ENCODE peak calls at places on chromosome 21, in six cellular contexts. G is mesenchymal stem cell, Z is trophoblast cell, V is IMR-90, T is neuronal stem cell, C is H1. A is an unnamed sample.

GRCh38 chr21:26587621-26588260 is 14.7 kb upstream of the CYYR1 start:
- DNase-seq in G (peak; percentile 43), Z (no peak), V (peak; percentile 44), T (no peak), C (no peak), A (no peak)

GRCh38 chr21:26835714-26836265 is 9.4 kb downstream of the ADAMTS1 start:
- DNase-seq in G (no peak), Z (no peak), V (no peak), T (no peak), C (no peak), A (no peak)

GRCh38 chr21:17828223-17828622 is 9.1 kb upstream of the C21orf91 start:
- DNase-seq in G (peak; percentile 66), Z (no peak), V (peak; percentile 75), T (no peak), C (no peak), A (no peak)

GRCh38 chr21:35475006-35475405 is 425.9 kb upstream of the RUNX1 start:
- DNase-seq in G (peak; percentile 56), Z (no peak), V (peak; percentile 51), T (no peak), C (no peak), A (no peak)

GRCh38 chr21:43721939-43722338 is 3.0 kb downstream of the PDXK start:
- DNase-seq in G (no peak), Z (no peak), V (no peak), T (no peak), C (no peak), A (no peak)

GRCh38 chr21:39712976-39713375 is 32.0 kb upstream of the IGSF5 start:
- DNase-seq in G (no peak), Z (no peak), V (no peak), T (no peak), C (no peak), A (peak; percentile 64)

GRCh38 chr21:17726047-17726446 is 93.1 kb downstream of the C21orf91 start:
- DNase-seq in G (peak; percentile 12), Z (peak; percentile 7), V (peak; percentile 7), T (no peak), C (no peak), A (peak; percentile 46)

GRCh38 chr21:27062441-27062840 is 95.6 kb upstream of the ADAMTS5 start:
- DNase-seq in G (no peak), Z (no peak), V (no peak), T (no peak), C (no peak), A (no peak)

GRCh38 chr21:38838598-38839369 is 33.1 kb downstream of the ETS2 start:
- DNase-seq in G (no peak), Z (no peak), V (no peak), T (no peak), C (no peak), A (no peak)

GRCh38 chr21:38712076-38712475 is 93.7 kb upstream of the ETS2 start:
- DNase-seq in G (peak; percentile 43), Z (no peak), V (peak; percentile 27), T (no peak), C (no peak), A (peak; percentile 88)

GRCh38 chr21:43767980-43768867 is 7.9 kb downstream of the CSTB start:
- DNase-seq in G (peak; percentile 81), Z (peak; percentile 96), V (peak; percentile 75), T (no peak), C (peak; percentile 56), A (peak; percentile 69)

GRCh38 chr21:39313042-39313456 is 383 bp downstream of the BRWD1 start:
- DNase-seq in G (peak; percentile 7), Z (no peak), V (no peak), T (peak; percentile 26), C (no peak), A (no peak)

GRCh38 chr21:17688912-17689874 is 76.5 kb upstream of the BTG3 start:
- DNase-seq in G (peak; percentile 41), Z (peak; percentile 81), V (peak; percentile 12), T (no peak), C (peak; percentile 57), A (peak; percentile 67)

GRCh38 chr21:46028547-46029200 is 47.1 kb downstream of the COL6A1 start:
- DNase-seq in G (peak; percentile 79), Z (no peak), V (peak; percentile 84), T (no peak), C (no peak), A (no peak)

GRCh38 chr21:45973475-45974072 is 8.0 kb upstream of the COL6A1 start:
- DNase-seq in G (peak; percentile 94), Z (peak; percentile 40), V (peak; percentile 87), T (no peak), C (peak; percentile 72), A (peak; percentile 89)

GRCh38 chr21:10418649-10419048 is 102.7 kb upstream of the TPTE start:
- DNase-seq in G (no peak), Z (no peak), V (no peak), T (no peak), C (no peak), A (no peak)

GRCh38 chr21:25428537-25428936 is 178.7 kb downstream of the MRPL39 start:
- DNase-seq in G (no peak), Z (no peak), V (peak; percentile 5), T (no peak), C (no peak), A (no peak)

GRCh38 chr21:41189147-41189538 is 21.2 kb downstream of the BACE2 start:
- DNase-seq in G (no peak), Z (no peak), V (no peak), T (no peak), C (no peak), A (no peak)

GRCh38 chr21:39686636-39687035 is 58.3 kb upstream of the IGSF5 start:
- DNase-seq in G (no peak), Z (no peak), V (no peak), T (no peak), C (no peak), A (no peak)

DNA sequence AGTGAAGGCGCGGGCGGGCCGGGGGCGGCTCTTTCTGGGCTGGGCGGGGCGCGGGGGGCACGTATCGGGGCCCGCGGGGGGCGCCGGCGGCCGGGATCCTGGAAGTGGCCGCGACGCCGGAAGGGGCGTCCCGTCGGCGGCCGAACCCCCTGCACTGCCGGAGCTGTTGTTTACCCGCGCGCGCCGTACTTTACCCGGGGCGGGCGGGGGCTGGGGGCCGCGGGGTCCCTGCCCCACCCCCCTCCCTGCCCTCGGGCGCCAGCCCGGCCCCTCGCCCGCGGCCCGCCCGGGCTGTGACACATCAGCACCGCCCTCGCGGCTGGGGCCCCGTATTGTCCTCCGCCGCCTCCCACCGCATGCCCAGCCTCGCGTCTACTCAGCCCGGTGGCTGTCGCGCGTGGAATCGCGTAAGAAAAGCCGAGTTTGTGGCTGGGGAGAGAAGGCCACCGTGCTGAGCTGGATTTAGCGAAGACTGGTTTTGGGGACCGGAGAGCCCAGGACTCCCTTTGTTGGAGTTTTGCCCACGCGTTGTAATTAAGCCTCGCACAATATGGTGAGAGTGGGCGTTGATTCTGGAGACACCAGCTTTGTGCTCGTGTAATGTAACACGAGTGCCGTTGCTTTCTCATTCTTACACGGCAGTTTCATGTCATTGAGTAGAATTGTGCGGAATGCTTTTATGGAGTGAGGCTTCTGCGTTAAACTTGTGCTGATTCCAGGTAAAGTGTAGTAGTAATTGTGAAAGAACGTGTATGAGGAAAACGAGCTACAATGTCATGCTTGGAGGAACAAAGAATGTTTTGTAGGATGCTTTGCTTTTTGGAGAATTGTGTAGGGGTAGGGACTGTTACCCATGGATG is 554 bp downstream of the BACH1 start:
- DNase-seq in G (peak; percentile 70), Z (peak; percentile 59), V (peak; percentile 65), T (peak; percentile 49), C (no peak), A (peak; percentile 61)
- H3K23ac ChIP-seq in G (peak overlapping the region; percentile 3), Z (peak overlapping the region; percentile 78), V (peak overlapping the region; percentile 100), T (peak overlapping the region; percentile 87), C (no peak overlapping the region), A (peak overlapping the region; percentile 87)

GRCh38 chr21:28992526-28993292 is at the start of gene LTN1:
- DNase-seq in G (peak; percentile 100), Z (peak; percentile 100), V (peak; percentile 100), T (peak; percentile 97), C (peak; percentile 97), A (peak; percentile 100)
- H2AK5ac ChIP-seq in G (no peak within 1 kb of the TSS), Z (peak within 1 kb of the TSS; percentile 12), V (peak within 1 kb of the TSS; percentile 85), T (peak within 1 kb of the TSS; percentile 47), C (peak within 1 kb of the TSS; percentile 60), A (peak within 1 kb of the TSS; percentile 67)

DNA sequence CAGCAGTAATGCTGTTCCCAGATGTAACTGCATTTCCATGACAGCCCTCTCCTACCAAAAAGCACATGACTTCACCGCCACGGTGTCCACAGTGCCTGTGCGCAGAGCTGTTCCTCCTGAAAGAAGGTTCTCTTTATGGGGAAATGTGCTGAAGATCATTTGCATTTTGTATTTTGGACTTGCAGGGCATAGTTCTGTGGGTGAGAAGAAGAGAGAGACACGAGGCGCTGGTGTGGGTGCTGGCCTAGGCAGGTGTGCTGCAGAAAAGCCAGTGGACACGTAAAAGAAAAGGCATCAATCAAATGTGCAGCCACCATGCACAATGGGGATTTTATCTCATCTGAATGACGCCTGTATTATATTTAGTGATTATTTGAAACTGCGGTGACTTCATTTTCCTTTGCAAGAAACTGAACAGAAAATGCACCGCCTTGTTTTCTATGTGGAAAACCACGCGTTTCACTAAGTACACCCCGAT is 21.3 kb downstream of the SLC37A1 start:
- DNase-seq in G (no peak), Z (no peak), V (no peak), T (no peak), C (no peak), A (no peak)
- H3K4me3 ChIP-seq in G (no peak overlapping the region), Z (no peak overlapping the region), V (no peak overlapping the region), T (no peak overlapping the region), C (no peak overlapping the region), A (no peak overlapping the region)

GRCh38 chr21:44872568-44873355 is 728 bp downstream of the PTTG1IP start:
- DNase-seq in G (peak; percentile 82), Z (peak; percentile 69), V (peak; percentile 46), T (peak; percentile 38), C (peak; percentile 71), A (peak; percentile 47)

GRCh38 chr21:44869860-44870747 is 3.4 kb downstream of the PTTG1IP start:
- DNase-seq in G (peak; percentile 97), Z (peak; percentile 94), V (peak; percentile 96), T (no peak), C (no peak), A (peak; percentile 94)

GRCh38 chr21:44870748-44871495 is 2.6 kb downstream of the PTTG1IP start:
- DNase-seq in G (peak; percentile 64), Z (no peak), V (no peak), T (no peak), C (no peak), A (no peak)

GRCh38 chr21:44872266-44872567 is 1.3 kb downstream of the PTTG1IP start:
- DNase-seq in G (no peak), Z (no peak), V (no peak), T (no peak), C (no peak), A (peak; percentile 39)

DNA sequence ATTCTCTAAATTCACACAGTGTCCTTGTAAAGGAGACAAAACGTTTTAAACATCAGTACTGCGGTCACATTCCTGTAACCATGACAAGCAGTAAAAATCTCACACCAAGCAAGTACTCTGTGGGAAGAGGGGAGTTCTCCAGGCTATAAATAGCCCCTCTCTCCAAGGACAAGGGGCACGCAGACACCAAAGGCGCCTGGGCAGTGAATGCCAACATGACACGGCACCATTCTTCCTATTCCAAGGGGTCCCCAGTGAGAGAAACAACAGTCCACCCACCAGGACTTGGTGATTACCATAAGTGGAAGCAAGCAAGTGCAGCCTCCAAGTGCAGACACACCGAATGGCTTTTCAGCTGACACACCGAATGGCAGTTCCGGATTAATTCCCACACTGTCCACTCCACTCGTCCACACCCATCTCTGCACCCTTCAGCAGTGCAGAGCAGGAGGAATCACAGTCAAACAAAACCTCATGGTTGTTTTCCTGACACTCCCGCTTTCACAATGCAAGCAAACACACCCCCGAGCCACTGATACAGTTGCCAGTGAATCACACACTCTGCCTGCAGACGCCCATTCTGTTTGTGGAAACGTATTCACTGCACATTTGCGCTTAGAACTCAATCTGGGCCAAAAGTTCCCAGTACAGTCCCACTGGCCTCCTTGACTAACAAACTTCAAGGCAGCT is 1.8 kb downstream of the PTTG1IP start:
- DNase-seq in G (peak; percentile 88), Z (peak; percentile 60), V (peak; percentile 77), T (no peak), C (no peak), A (no peak)
- H3K23ac ChIP-seq in G (peak overlapping the region; percentile 16), Z (peak overlapping the region; percentile 9), V (peak overlapping the region; percentile 88), T (peak overlapping the region; percentile 1), C (no peak overlapping the region), A (no peak overlapping the region)

A was measured in mesendoderm.